ENCODE peak calls at places on chromosome 6, in ten cellular contexts. U, O, Y, H, E, I, J, Z, A and P are unnamed samples.

GRCh38 chr6:11416936-11417576 is 120.5 kb upstream of the TMEM170B start:
- DNase-seq in U (no peak), O (no peak), Y (no peak), H (no peak), E (no peak), I (no peak), J (no peak), Z (no peak), A (no peak), P (no peak)

GRCh38 chr6:81895511-81896185 is 143.2 kb upstream of the TENT5A start:
- DNase-seq in U (no peak), O (no peak), Y (no peak), H (no peak), E (peak; percentile 17), I (no peak), J (no peak), Z (no peak), A (no peak), P (no peak)

GRCh38 chr6:75488026-75488425 is 5.6 kb downstream of the FILIP1 start:
- DNase-seq in U (no peak), O (no peak), Y (no peak), H (no peak), E (peak; percentile 61), I (no peak), J (peak; percentile 6), Z (no peak), A (no peak), P (peak; percentile 88)

GRCh38 chr6:74409447-74409846 is 713.4 kb downstream of the CD109 start:
- DNase-seq in U (no peak), O (no peak), Y (no peak), H (no peak), E (peak; percentile 44), I (no peak), J (no peak), Z (peak; percentile 9), A (no peak), P (no peak)

GRCh38 chr6:43712590-43712989 is 25.0 kb upstream of the MRPS18A start:
- DNase-seq in U (no peak), O (no peak), Y (no peak), H (no peak), E (no peak), I (no peak), J (no peak), Z (no peak), A (no peak), P (no peak)

GRCh38 chr6:157287247-157287850 is 36.0 kb downstream of the TMEM242 start:
- DNase-seq in U (no peak), O (no peak), Y (no peak), H (no peak), E (no peak), I (no peak), J (no peak), Z (no peak), A (no peak), P (no peak)

GRCh38 chr6:116580198-116580597 is 8.9 kb downstream of the RWDD1 start:
- DNase-seq in U (no peak), O (no peak), Y (no peak), H (no peak), E (no peak), I (no peak), J (no peak), Z (no peak), A (no peak), P (peak; percentile 78)

GRCh38 chr6:82095091-82095490 is 152.5 kb downstream of the IBTK start:
- DNase-seq in U (no peak), O (no peak), Y (no peak), H (no peak), E (no peak), I (no peak), J (no peak), Z (no peak), A (no peak), P (no peak)

GRCh38 chr6:53241936-53242335 is 93.3 kb upstream of the GCM1 start:
- DNase-seq in U (no peak), O (no peak), Y (no peak), H (no peak), E (no peak), I (no peak), J (no peak), Z (no peak), A (peak; percentile 57), P (no peak)

GRCh38 chr6:46637145-46637544 is 15.5 kb downstream of the CYP39A1 start:
- DNase-seq in U (no peak), O (no peak), Y (no peak), H (no peak), E (no peak), I (no peak), J (no peak), Z (no peak), A (no peak), P (no peak)

GRCh38 chr6:53035549-53036213 is 29.5 kb upstream of the FBXO9 start:
- DNase-seq in U (no peak), O (no peak), Y (no peak), H (no peak), E (no peak), I (no peak), J (no peak), Z (no peak), A (no peak), P (peak; percentile 40)

GRCh38 chr6:53309897-53310291 is 38.9 kb downstream of the ELOVL5 start:
- DNase-seq in U (no peak), O (no peak), Y (no peak), H (no peak), E (no peak), I (no peak), J (no peak), Z (no peak), A (no peak), P (no peak)

GRCh38 chr6:27295301-27296079 is 16.6 kb downstream of the POM121L2 start:
- DNase-seq in U (no peak), O (no peak), Y (no peak), H (no peak), E (peak; percentile 91), I (no peak), J (peak; percentile 87), Z (no peak), A (no peak), P (peak; percentile 66)

DNA sequence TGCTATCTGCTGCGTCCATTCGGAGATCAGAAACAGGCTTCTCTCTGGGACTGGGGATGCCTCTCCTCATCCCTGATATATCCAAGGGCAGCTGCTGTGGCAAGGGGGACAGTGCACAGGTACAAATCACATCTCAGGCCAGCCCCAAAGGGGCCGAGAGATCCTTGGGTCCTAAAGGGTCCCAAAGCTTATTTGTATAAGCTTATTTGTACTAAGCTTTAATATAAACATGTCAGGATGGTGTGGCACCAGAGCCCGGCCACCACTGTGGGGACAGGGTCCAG is 45.3 kb downstream of the FGD2 start:
- DNase-seq in U (no peak), O (no peak), Y (no peak), H (no peak), E (no peak), I (no peak), J (no peak), Z (no peak), A (no peak), P (no peak)
- H3K27ac ChIP-seq in U (no peak overlapping the region), O (peak overlapping the region; percentile 83), Y (peak overlapping the region; percentile 75), H (peak overlapping the region; percentile 59), E (no peak overlapping the region), I (peak overlapping the region; percentile 78), J (no peak overlapping the region), Z (no peak overlapping the region), A (no peak overlapping the region), P (no peak overlapping the region)

DNA sequence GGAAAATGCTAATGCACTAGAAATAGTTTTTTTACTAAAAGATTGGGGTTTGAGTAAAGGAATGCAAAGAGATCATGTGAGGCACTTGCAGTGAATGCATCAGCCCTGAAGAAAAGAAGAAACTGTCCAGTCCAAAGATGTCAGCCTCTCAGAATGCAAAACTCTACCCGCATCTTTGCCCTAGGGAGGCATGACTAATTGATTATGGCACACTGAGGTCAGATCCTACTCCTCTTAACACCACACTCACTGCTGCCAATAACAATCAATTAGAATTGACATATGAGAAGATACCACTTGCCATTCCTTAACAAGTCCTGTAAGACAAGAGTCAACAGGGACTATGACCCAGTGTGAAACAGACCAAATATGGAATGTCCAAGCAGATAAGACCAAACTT is 262.3 kb upstream of the PLN start:
- DNase-seq in U (no peak), O (no peak), Y (no peak), H (no peak), E (no peak), I (no peak), J (no peak), Z (no peak), A (no peak), P (no peak)
- H3K27ac ChIP-seq in U (no peak overlapping the region), O (no peak overlapping the region), Y (no peak overlapping the region), H (no peak overlapping the region), E (no peak overlapping the region), I (no peak overlapping the region), J (no peak overlapping the region), Z (no peak overlapping the region), A (peak overlapping the region; percentile 51), P (no peak overlapping the region)

DNA sequence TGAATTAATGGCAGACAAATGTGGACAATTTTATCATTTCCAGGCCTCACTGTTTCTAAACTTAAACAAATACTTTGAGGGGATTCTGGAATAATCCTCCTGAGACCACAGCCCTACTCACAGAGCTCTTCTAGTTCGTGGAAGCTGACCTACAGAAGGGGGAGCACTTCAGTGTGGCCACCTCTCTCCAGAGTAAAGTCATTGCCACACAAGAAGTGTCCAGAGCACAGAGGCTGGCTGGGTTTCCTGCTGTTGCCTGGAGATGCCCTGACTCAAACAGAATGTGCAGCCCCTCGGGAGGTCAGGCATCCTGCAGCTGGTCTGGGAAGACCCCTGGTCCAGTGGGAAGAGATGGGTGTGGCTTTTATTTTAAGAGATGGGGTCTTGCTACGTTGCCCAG is 110.9 kb downstream of the QRSL1 start:
- DNase-seq in U (no peak), O (no peak), Y (no peak), H (no peak), E (no peak), I (no peak), J (no peak), Z (no peak), A (no peak), P (no peak)
- H3K27ac ChIP-seq in U (no peak overlapping the region), O (no peak overlapping the region), Y (no peak overlapping the region), H (no peak overlapping the region), E (no peak overlapping the region), I (no peak overlapping the region), J (no peak overlapping the region), Z (no peak overlapping the region), A (no peak overlapping the region), P (no peak overlapping the region)

GRCh38 chr6:147909645-147910044 is 401.2 kb downstream of the SAMD5 start:
- DNase-seq in U (no peak), O (no peak), Y (no peak), H (no peak), E (no peak), I (no peak), J (no peak), Z (no peak), A (no peak), P (no peak)
- H3K27ac ChIP-seq in U (no peak overlapping the region), O (no peak overlapping the region), Y (no peak overlapping the region), H (no peak overlapping the region), E (no peak overlapping the region), I (no peak overlapping the region), J (no peak overlapping the region), Z (no peak overlapping the region), A (no peak overlapping the region), P (no peak overlapping the region)

DNA sequence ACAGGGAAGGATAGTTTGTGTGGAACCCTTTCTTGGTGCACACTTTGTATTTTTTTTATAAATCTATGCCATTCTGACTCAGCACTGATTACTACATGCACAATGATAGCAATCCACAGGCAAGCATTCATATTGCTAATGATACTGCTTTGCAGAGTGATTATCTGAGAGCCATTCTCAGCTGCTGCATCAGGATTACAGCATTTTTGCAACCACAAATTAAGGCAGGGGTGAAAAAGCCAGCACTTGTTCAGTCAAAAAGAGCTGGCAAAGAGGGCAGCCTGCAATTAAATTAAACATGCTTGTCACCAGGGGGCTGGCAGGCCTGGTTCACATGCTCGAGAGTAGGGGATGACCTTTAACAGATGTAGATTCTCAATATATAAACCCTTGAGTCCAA is 40.7 kb upstream of the SLC17A4 start:
- DNase-seq in U (no peak), O (no peak), Y (no peak), H (no peak), E (peak; percentile 38), I (no peak), J (no peak), Z (no peak), A (no peak), P (peak; percentile 39)
- H3K27ac ChIP-seq in U (no peak overlapping the region), O (no peak overlapping the region), Y (no peak overlapping the region), H (no peak overlapping the region), E (no peak overlapping the region), I (no peak overlapping the region), J (no peak overlapping the region), Z (no peak overlapping the region), A (no peak overlapping the region), P (no peak overlapping the region)